ENCODE peak calls at places on chromosome 16, in nine cellular contexts. One of them, this sample, is unnamed.

GRCh38 chr16:85153656-85154091 is 41.4 kb upstream of the CIBAR2 start:
- DNase-seq in HCT116: no peak
- DNase-seq in body of pancreas: no peak
- DNase-seq in Peyer's patch: no peak
- DNase-seq in cardiac muscle cell: no peak
- DNase-seq in astrocyte of the cerebellum: no peak
- DNase-seq in ovary: no peak
- DNase-seq in upper lobe of right lung: no peak
- DNase-seq in foreskin fibroblast: no peak
- DNase-seq in this sample: no peak

GRCh38 chr16:50360033-50360778 is 8.6 kb downstream of the BRD7 start:
- DNase-seq in HCT116: no peak
- DNase-seq in body of pancreas: peak; percentile 48
- DNase-seq in Peyer's patch: no peak
- DNase-seq in cardiac muscle cell: no peak
- DNase-seq in astrocyte of the cerebellum: peak; percentile 38
- DNase-seq in ovary: no peak
- DNase-seq in upper lobe of right lung: no peak
- DNase-seq in foreskin fibroblast: peak; percentile 50
- DNase-seq in this sample: no peak

GRCh38 chr16:81612351-81613170 is 166.5 kb upstream of the PLCG2 start:
- DNase-seq in HCT116: no peak
- DNase-seq in body of pancreas: no peak
- DNase-seq in Peyer's patch: no peak
- DNase-seq in cardiac muscle cell: no peak
- DNase-seq in astrocyte of the cerebellum: no peak
- DNase-seq in ovary: no peak
- DNase-seq in upper lobe of right lung: no peak
- DNase-seq in foreskin fibroblast: no peak
- DNase-seq in this sample: no peak

GRCh38 chr16:685967-686366 is 1.8 kb upstream of the JMJD8 start:
- DNase-seq in HCT116: no peak
- DNase-seq in body of pancreas: peak; percentile 65
- DNase-seq in Peyer's patch: peak; percentile 78
- DNase-seq in cardiac muscle cell: peak; percentile 52
- DNase-seq in astrocyte of the cerebellum: no peak
- DNase-seq in ovary: peak; percentile 29
- DNase-seq in upper lobe of right lung: no peak
- DNase-seq in foreskin fibroblast: peak; percentile 62
- DNase-seq in this sample: no peak

GRCh38 chr16:70694517-70695218 is 8.8 kb upstream of the MTSS2 start:
- DNase-seq in HCT116: no peak
- DNase-seq in body of pancreas: no peak
- DNase-seq in Peyer's patch: no peak
- DNase-seq in cardiac muscle cell: no peak
- DNase-seq in astrocyte of the cerebellum: no peak
- DNase-seq in ovary: no peak
- DNase-seq in upper lobe of right lung: no peak
- DNase-seq in foreskin fibroblast: peak; percentile 19
- DNase-seq in this sample: no peak

GRCh38 chr16:25426829-25427228 is 169.2 kb upstream of the ZKSCAN2 start:
- DNase-seq in HCT116: no peak
- DNase-seq in body of pancreas: no peak
- DNase-seq in Peyer's patch: no peak
- DNase-seq in cardiac muscle cell: no peak
- DNase-seq in astrocyte of the cerebellum: no peak
- DNase-seq in ovary: no peak
- DNase-seq in upper lobe of right lung: no peak
- DNase-seq in foreskin fibroblast: no peak
- DNase-seq in this sample: no peak

GRCh38 chr16:13453938-13454553 is 465.9 kb upstream of the ERCC4 start:
- DNase-seq in HCT116: peak; percentile 4
- DNase-seq in body of pancreas: peak; percentile 25
- DNase-seq in Peyer's patch: no peak
- DNase-seq in cardiac muscle cell: peak; percentile 63
- DNase-seq in astrocyte of the cerebellum: peak; percentile 29
- DNase-seq in ovary: no peak
- DNase-seq in upper lobe of right lung: no peak
- DNase-seq in foreskin fibroblast: peak; percentile 76
- DNase-seq in this sample: no peak

GRCh38 chr16:31120129-31120528 is 2.7 kb downstream of the KAT8 start:
- DNase-seq in HCT116: no peak
- DNase-seq in body of pancreas: no peak
- DNase-seq in Peyer's patch: no peak
- DNase-seq in cardiac muscle cell: no peak
- DNase-seq in astrocyte of the cerebellum: no peak
- DNase-seq in ovary: no peak
- DNase-seq in upper lobe of right lung: peak; percentile 64
- DNase-seq in foreskin fibroblast: no peak
- DNase-seq in this sample: no peak

GRCh38 chr16:57610611-57611010 is 17.8 kb upstream of the ADGRG1 start:
- DNase-seq in HCT116: no peak
- DNase-seq in body of pancreas: no peak
- DNase-seq in Peyer's patch: no peak
- DNase-seq in cardiac muscle cell: no peak
- DNase-seq in astrocyte of the cerebellum: no peak
- DNase-seq in ovary: no peak
- DNase-seq in upper lobe of right lung: peak; percentile 40
- DNase-seq in foreskin fibroblast: no peak
- DNase-seq in this sample: no peak

GRCh38 chr16:10168258-10168657 is 14.0 kb downstream of the GRIN2A start:
- DNase-seq in HCT116: no peak
- DNase-seq in body of pancreas: no peak
- DNase-seq in Peyer's patch: no peak
- DNase-seq in cardiac muscle cell: no peak
- DNase-seq in astrocyte of the cerebellum: peak; percentile 83
- DNase-seq in ovary: no peak
- DNase-seq in upper lobe of right lung: no peak
- DNase-seq in foreskin fibroblast: no peak
- DNase-seq in this sample: peak; percentile 76

GRCh38 chr16:12815361-12815760 is 11.7 kb upstream of the CPPED1 start:
- DNase-seq in HCT116: no peak
- DNase-seq in body of pancreas: no peak
- DNase-seq in Peyer's patch: no peak
- DNase-seq in cardiac muscle cell: no peak
- DNase-seq in astrocyte of the cerebellum: no peak
- DNase-seq in ovary: no peak
- DNase-seq in upper lobe of right lung: no peak
- DNase-seq in foreskin fibroblast: peak; percentile 34
- DNase-seq in this sample: no peak

GRCh38 chr16:57528499-57529323 is 7.7 kb downstream of the CCDC102A start:
- DNase-seq in HCT116: no peak
- DNase-seq in body of pancreas: no peak
- DNase-seq in Peyer's patch: peak; percentile 89
- DNase-seq in cardiac muscle cell: no peak
- DNase-seq in astrocyte of the cerebellum: no peak
- DNase-seq in ovary: peak; percentile 7
- DNase-seq in upper lobe of right lung: peak; percentile 61
- DNase-seq in foreskin fibroblast: no peak
- DNase-seq in this sample: no peak

GRCh38 chr16:58426960-58427359 is 34.7 kb downstream of the GINS3 start:
- DNase-seq in HCT116: no peak
- DNase-seq in body of pancreas: no peak
- DNase-seq in Peyer's patch: no peak
- DNase-seq in cardiac muscle cell: no peak
- DNase-seq in astrocyte of the cerebellum: no peak
- DNase-seq in ovary: no peak
- DNase-seq in upper lobe of right lung: no peak
- DNase-seq in foreskin fibroblast: no peak
- DNase-seq in this sample: no peak

GRCh38 chr16:29198231-29198630 is 208.3 kb downstream of the NPIPB11 start:
- DNase-seq in HCT116: no peak
- DNase-seq in body of pancreas: no peak
- DNase-seq in Peyer's patch: no peak
- DNase-seq in cardiac muscle cell: no peak
- DNase-seq in astrocyte of the cerebellum: no peak
- DNase-seq in ovary: no peak
- DNase-seq in upper lobe of right lung: peak; percentile 6
- DNase-seq in foreskin fibroblast: no peak
- DNase-seq in this sample: no peak

GRCh38 chr16:65725156-65725845 is 603.4 kb upstream of the CDH11 start:
- DNase-seq in HCT116: no peak
- DNase-seq in body of pancreas: no peak
- DNase-seq in Peyer's patch: no peak
- DNase-seq in cardiac muscle cell: no peak
- DNase-seq in astrocyte of the cerebellum: no peak
- DNase-seq in ovary: peak; percentile 42
- DNase-seq in upper lobe of right lung: no peak
- DNase-seq in foreskin fibroblast: peak; percentile 14
- DNase-seq in this sample: peak; percentile 47

GRCh38 chr16:57004387-57005250 is 15.3 kb downstream of the NLRC5 start:
- DNase-seq in HCT116: no peak
- DNase-seq in body of pancreas: no peak
- DNase-seq in Peyer's patch: peak; percentile 9
- DNase-seq in cardiac muscle cell: no peak
- DNase-seq in astrocyte of the cerebellum: no peak
- DNase-seq in ovary: no peak
- DNase-seq in upper lobe of right lung: peak; percentile 16
- DNase-seq in foreskin fibroblast: no peak
- DNase-seq in this sample: no peak

GRCh38 chr16:80527297-80527696 is 13.5 kb upstream of the DYNLRB2 start:
- DNase-seq in HCT116: peak; percentile 8
- DNase-seq in body of pancreas: no peak
- DNase-seq in Peyer's patch: no peak
- DNase-seq in cardiac muscle cell: peak; percentile 9
- DNase-seq in astrocyte of the cerebellum: no peak
- DNase-seq in ovary: no peak
- DNase-seq in upper lobe of right lung: no peak
- DNase-seq in foreskin fibroblast: peak; percentile 46
- DNase-seq in this sample: no peak

GRCh38 chr16:70715113-70715711 is 29.4 kb upstream of the MTSS2 start:
- DNase-seq in HCT116: no peak
- DNase-seq in body of pancreas: peak; percentile 81
- DNase-seq in Peyer's patch: no peak
- DNase-seq in cardiac muscle cell: no peak
- DNase-seq in astrocyte of the cerebellum: no peak
- DNase-seq in ovary: peak; percentile 90
- DNase-seq in upper lobe of right lung: peak; percentile 82
- DNase-seq in foreskin fibroblast: peak; percentile 98
- DNase-seq in this sample: peak; percentile 91

DNA sequence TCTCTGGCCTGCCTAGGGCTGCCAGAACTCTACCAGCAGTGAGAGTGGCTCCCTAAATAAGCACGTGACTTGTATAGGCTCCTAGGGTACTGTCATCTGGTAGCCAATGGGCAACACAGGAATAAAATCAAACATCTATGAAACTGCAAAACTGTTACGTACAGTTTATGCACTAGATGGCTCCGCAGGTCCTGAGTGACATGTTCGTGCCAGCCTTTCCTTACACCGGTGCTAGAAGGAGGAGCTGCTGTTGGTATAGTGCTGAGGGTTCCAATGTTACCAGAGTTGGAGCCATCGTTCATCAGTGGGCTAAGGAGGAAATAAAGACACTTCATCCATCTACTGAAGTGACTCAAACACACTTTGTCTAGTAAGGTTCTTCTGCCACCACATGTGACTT is 63.2 kb upstream of the TRAP1 start:
- DNase-seq in HCT116: no peak
- DNase-seq in body of pancreas: no peak
- DNase-seq in Peyer's patch: no peak
- DNase-seq in cardiac muscle cell: peak; percentile 11
- DNase-seq in astrocyte of the cerebellum: no peak
- DNase-seq in ovary: no peak
- DNase-seq in upper lobe of right lung: no peak
- DNase-seq in foreskin fibroblast: peak; percentile 30
- DNase-seq in this sample: no peak
- TF ChIP-seq CTCF in HCT116: no peak
- TF ChIP-seq CTCF in body of pancreas: no peak
- TF ChIP-seq CTCF in Peyer's patch: peak; percentile 5
- TF ChIP-seq CTCF in cardiac muscle cell: no peak
- TF ChIP-seq CTCF in astrocyte of the cerebellum: no peak
- TF ChIP-seq CTCF in ovary: no peak
- TF ChIP-seq CTCF in upper lobe of right lung: no peak
- TF ChIP-seq CTCF in foreskin fibroblast: no peak
- TF ChIP-seq CTCF in this sample: no peak

DNA sequence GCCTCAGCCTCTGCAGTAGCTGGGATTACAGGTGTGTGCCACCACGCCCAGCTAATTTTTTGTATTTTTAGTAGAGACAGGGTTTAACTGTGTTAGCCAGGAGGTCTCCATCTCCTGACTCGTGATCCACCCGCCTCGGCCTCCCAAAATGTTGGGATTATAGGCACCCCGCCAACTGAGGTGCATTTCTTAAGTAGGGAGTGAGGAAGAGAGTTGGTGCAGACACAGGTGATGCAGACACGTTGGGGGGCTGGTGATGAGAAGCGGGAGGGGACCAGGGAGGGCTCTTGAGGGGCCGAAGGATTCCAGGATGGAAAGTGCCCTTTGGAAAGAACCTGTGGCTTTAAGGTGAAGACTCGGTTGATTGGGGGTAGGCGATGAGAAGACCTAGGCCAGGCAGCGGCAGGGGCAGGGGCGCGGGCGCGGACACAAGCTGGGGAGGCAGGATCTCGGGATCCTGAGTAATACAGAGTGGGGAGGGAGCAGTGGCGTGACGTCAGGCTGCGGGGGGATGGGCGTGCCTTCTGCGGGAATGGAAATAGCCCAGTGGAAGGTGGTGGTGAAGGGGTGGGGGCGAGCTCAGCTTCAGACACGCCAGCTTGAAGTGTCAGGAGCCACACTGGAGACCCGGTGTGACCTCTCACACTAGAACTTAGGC is 2.5 kb upstream of the ATP6V0C start:
- DNase-seq in HCT116: no peak
- DNase-seq in body of pancreas: peak; percentile 51
- DNase-seq in Peyer's patch: no peak
- DNase-seq in cardiac muscle cell: no peak
- DNase-seq in astrocyte of the cerebellum: no peak
- DNase-seq in ovary: peak; percentile 80
- DNase-seq in upper lobe of right lung: peak; percentile 87
- DNase-seq in foreskin fibroblast: peak; percentile 86
- DNase-seq in this sample: no peak
- H3K4me3 ChIP-seq in HCT116: no peak overlapping the region
- H3K4me3 ChIP-seq in body of pancreas: no peak overlapping the region
- H3K4me3 ChIP-seq in Peyer's patch: no peak overlapping the region
- H3K4me3 ChIP-seq in cardiac muscle cell: no peak overlapping the region
- H3K4me3 ChIP-seq in astrocyte of the cerebellum: no peak overlapping the region
- H3K4me3 ChIP-seq in ovary: no peak overlapping the region
- H3K4me3 ChIP-seq in upper lobe of right lung: no peak overlapping the region
- H3K4me3 ChIP-seq in foreskin fibroblast: no peak overlapping the region
- H3K4me3 ChIP-seq in this sample: no peak overlapping the region

GRCh38 chr16:77376358-77376757 is 58.5 kb downstream of the ADAMTS18 start:
- DNase-seq in HCT116: no peak
- DNase-seq in body of pancreas: no peak
- DNase-seq in Peyer's patch: no peak
- DNase-seq in cardiac muscle cell: no peak
- DNase-seq in astrocyte of the cerebellum: no peak
- DNase-seq in ovary: no peak
- DNase-seq in upper lobe of right lung: no peak
- DNase-seq in foreskin fibroblast: no peak
- DNase-seq in this sample: no peak
- TF ChIP-seq CTCF in HCT116: peak; percentile 26
- TF ChIP-seq CTCF in body of pancreas: no peak
- TF ChIP-seq CTCF in Peyer's patch: no peak
- TF ChIP-seq CTCF in cardiac muscle cell: no peak
- TF ChIP-seq CTCF in astrocyte of the cerebellum: no peak
- TF ChIP-seq CTCF in ovary: no peak
- TF ChIP-seq CTCF in upper lobe of right lung: peak; percentile 22
- TF ChIP-seq CTCF in foreskin fibroblast: peak; percentile 41
- TF ChIP-seq CTCF in this sample: peak; percentile 2

GRCh38 chr16:67845291-67846062 is 1.3 kb upstream of the NUTF2 start:
- DNase-seq in HCT116: no peak
- DNase-seq in body of pancreas: no peak
- DNase-seq in Peyer's patch: no peak
- DNase-seq in cardiac muscle cell: no peak
- DNase-seq in astrocyte of the cerebellum: no peak
- DNase-seq in ovary: no peak
- DNase-seq in upper lobe of right lung: no peak
- DNase-seq in foreskin fibroblast: peak; percentile 35
- DNase-seq in this sample: no peak
- H3K4me3 ChIP-seq in HCT116: peak overlapping the region; percentile 96
- H3K4me3 ChIP-seq in body of pancreas: no peak overlapping the region
- H3K4me3 ChIP-seq in Peyer's patch: peak overlapping the region; percentile 87
- H3K4me3 ChIP-seq in cardiac muscle cell: peak overlapping the region; percentile 72
- H3K4me3 ChIP-seq in astrocyte of the cerebellum: peak overlapping the region; percentile 97
- H3K4me3 ChIP-seq in ovary: no peak overlapping the region
- H3K4me3 ChIP-seq in upper lobe of right lung: peak overlapping the region; percentile 100
- H3K4me3 ChIP-seq in foreskin fibroblast: peak overlapping the region; percentile 89
- H3K4me3 ChIP-seq in this sample: peak overlapping the region; percentile 88